ENCODE peak calls at places on chromosomes 6 and 20, in four cellular contexts. Z, V, N and X are unnamed samples.

GRCh38 chr6:76803038-76803580 is 660.2 kb downstream of the HTR1B start:
- DNase-seq in Z (no peak), V (no peak), N (no peak), X (no peak)

GRCh38 chr6:149545754-149546471 is at the start of gene PPIL4:
- DNase-seq in Z (peak), V (peak), N (peak), X (peak)

GRCh38 chr6:6384520-6384919 is 64.1 kb upstream of the F13A1 start:
- DNase-seq in Z (no peak), V (no peak), N (no peak), X (no peak)

GRCh38 chr20:24950836-24951525 is 1.9 kb downstream of the CST7 start:
- DNase-seq in Z (no peak), V (no peak), N (no peak), X (no peak)

GRCh38 chr6:162239330-162239729 is 488.2 kb downstream of the PRKN start:
- DNase-seq in Z (no peak), V (no peak), N (no peak), X (no peak)

GRCh38 chr6:46610862-46611553 is 41.6 kb downstream of the CYP39A1 start:
- DNase-seq in Z (no peak), V (no peak), N (no peak), X (no peak)

GRCh38 chr6:143896096-143896880 is 32.0 kb downstream of the ZC2HC1B start:
- DNase-seq in Z (no peak), V (no peak), N (no peak), X (no peak)

GRCh38 chr6:144264270-144265060 is 20.7 kb upstream of the UTRN start:
- DNase-seq in Z (no peak), V (no peak), N (no peak), X (peak)

GRCh38 chr6:18405477-18406293 is 18.5 kb downstream of the RNF144B start:
- DNase-seq in Z (no peak), V (no peak), N (no peak), X (no peak)

GRCh38 chr20:10718671-10719070 is 44.9 kb upstream of the JAG1 start:
- DNase-seq in Z (no peak), V (no peak), N (no peak), X (no peak)

GRCh38 chr6:125945378-125946141 is 11.0 kb upstream of the HINT3 start:
- DNase-seq in Z (no peak), V (no peak), N (no peak), X (peak)

GRCh38 chr6:149696904-149697303 is 21.0 kb downstream of the LATS1 start:
- DNase-seq in Z (no peak), V (no peak), N (no peak), X (no peak)

GRCh38 chr6:4356899-4357659 is 221.7 kb upstream of the ECI2 start:
- DNase-seq in Z (no peak), V (no peak), N (no peak), X (no peak)

DNA sequence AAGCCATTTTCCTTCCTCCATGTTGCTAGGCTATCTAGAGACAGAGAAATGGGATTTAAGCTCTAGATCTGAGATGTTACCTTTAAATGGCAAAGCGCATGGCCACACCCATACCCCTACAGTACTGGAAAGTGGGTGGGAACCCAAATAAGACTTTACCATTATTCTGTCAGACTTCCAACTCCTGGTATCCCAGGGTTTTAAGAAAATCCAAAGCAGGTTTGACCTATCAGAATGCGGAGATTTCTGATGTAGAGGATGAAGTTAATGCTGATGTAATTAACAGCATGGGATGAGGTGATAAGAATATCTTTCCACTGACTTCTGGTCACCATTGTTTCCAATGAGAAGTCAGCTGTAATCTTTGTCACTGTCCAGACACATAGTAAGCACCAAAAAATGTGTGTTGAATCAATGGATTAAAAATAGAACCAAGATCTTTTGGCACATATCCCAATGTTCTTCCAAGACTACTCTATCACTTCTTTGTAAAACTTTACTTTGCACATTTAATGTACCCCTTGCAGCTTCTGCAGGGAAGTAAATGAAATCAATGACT is 140.8 kb upstream of the INSM1 start:
- DNase-seq in Z (no peak), V (no peak), N (no peak), X (no peak)
- TF ChIP-seq CBX5 in Z (no peak), V (no peak), N (no peak), X (no peak)

GRCh38 chr6:133254552-133255228 is 13.5 kb downstream of the EYA4 start:
- DNase-seq in Z (no peak), V (no peak), N (no peak), X (no peak)

GRCh38 chr6:133248241-133249001 is 7.3 kb downstream of the EYA4 start:
- DNase-seq in Z (no peak), V (no peak), N (no peak), X (no peak)

GRCh38 chr6:133247581-133247980 is 6.4 kb downstream of the EYA4 start:
- DNase-seq in Z (no peak), V (no peak), N (no peak), X (no peak)

DNA sequence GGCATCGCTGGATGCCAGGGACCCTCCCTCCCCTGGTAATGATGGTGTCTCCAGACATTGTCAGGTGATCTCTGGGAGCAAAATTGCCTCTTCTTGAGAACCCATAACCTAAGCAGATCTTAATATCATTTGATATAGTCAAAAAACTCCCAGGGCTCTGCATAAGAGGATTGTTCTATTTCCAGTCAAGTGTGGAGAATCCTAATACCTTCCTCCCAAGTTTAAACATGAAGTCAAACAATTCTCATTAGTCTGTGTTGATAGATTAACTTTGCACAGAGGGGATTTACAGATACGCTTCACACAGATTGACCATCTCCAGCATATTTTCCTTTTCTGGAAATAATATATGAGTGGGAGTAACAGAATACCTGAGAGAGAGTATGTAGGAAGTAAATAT is 10.5 kb downstream of the EYA4 start:
- DNase-seq in Z (no peak), V (no peak), N (no peak), X (no peak)
- TF ChIP-seq ZNF274 in Z (no peak), V (no peak), N (no peak), X (no peak)

GRCh38 chr6:35453236-35453635 is 1.1 kb downstream of the FANCE start:
- DNase-seq in Z (no peak), V (no peak), N (no peak), X (no peak)
- TF ChIP-seq CBX5 in Z (no peak), V (no peak), N (no peak), X (no peak)

GRCh38 chr6:111602481-111603404 is 2.9 kb downstream of the TRAF3IP2 start:
- DNase-seq in Z (no peak), V (no peak), N (no peak), X (no peak)
- TF ChIP-seq ZNF274 in Z (no peak), V (no peak), N (no peak), X (no peak)

GRCh38 chr6:11324453-11325023 is 92.1 kb upstream of the NEDD9 start:
- DNase-seq in Z (no peak), V (peak), N (no peak), X (no peak)
- TF ChIP-seq CBX5 in Z (no peak), V (no peak), N (no peak), X (no peak)